ENCODE peak calls at places on chromosomes 7 and 10, in nine cellular contexts. F is uterus, M is lower lobe of right lung, G is WERI-Rb-1, L is body of pancreas, Q is pancreas, S is PC-9, U is upper lobe of right lung, V is left ventricle myocardium inferior. P is an unnamed sample.
A peak's percentile ranks its signal among the peaks of the same experiment; 100 is the strongest.

GRCh38 chr7:121046893-121047468 is 58.5 kb downstream of the CPED1 start:
- DNase-seq in V (no peak), L (no peak), Q (no peak), G (no peak), M (no peak), S (no peak), F (no peak), U (no peak), P (no peak)

GRCh38 chr10:22611425-22612111 is 102.8 kb downstream of the PIP4K2A start:
- DNase-seq in G (no peak), M (no peak), S (no peak), F (no peak), V (no peak), L (no peak), U (no peak), Q (no peak), P (no peak)

GRCh38 chr7:29924684-29925083 is 64.9 kb downstream of the SCRN1 start:
- DNase-seq in G (no peak), L (no peak), M (no peak), Q (no peak), S (no peak), V (no peak), F (no peak), U (no peak), P (no peak)

GRCh38 chr10:78690354-78691111 is 378.2 kb upstream of the ZMIZ1 start:
- DNase-seq in Q (no peak), V (no peak), M (no peak), L (no peak), G (no peak), F (no peak), S (no peak), U (no peak), P (no peak)

GRCh38 chr7:54839538-54840213 is 80.7 kb upstream of the SEC61G start:
- DNase-seq in V (peak; percentile 82), L (peak; percentile 61), G (peak; percentile 53), F (no peak), S (peak; percentile 91), M (peak; percentile 77), Q (peak; percentile 20), U (peak; percentile 86), P (no peak)

GRCh38 chr10:44587488-44588140 is 202.7 kb upstream of the CXCL12 start:
- DNase-seq in L (no peak), G (no peak), M (no peak), S (no peak), V (no peak), F (no peak), U (no peak), Q (no peak), P (no peak)

GRCh38 chr10:89279449-89279869 is 22.4 kb upstream of the IFIT2 start:
- DNase-seq in V (no peak), G (no peak), S (peak; percentile 71), U (no peak), M (no peak), F (no peak), Q (peak; percentile 11), L (peak; percentile 48), P (no peak)

GRCh38 chr7:23938937-23939552 is 229.0 kb downstream of the STK31 start:
- DNase-seq in Q (peak; percentile 13), L (peak; percentile 38), U (no peak), G (peak; percentile 59), F (no peak), S (peak; percentile 60), M (no peak), V (no peak), P (no peak)

GRCh38 chr7:64882341-64883112 is 20.5 kb upstream of the ZNF273 start:
- DNase-seq in S (no peak), V (peak; percentile 73), G (no peak), F (no peak), Q (peak; percentile 52), L (peak; percentile 84), U (peak; percentile 78), M (peak; percentile 69), P (no peak)

GRCh38 chr7:158067931-158068482 is 519.6 kb downstream of the PTPRN2 start:
- DNase-seq in M (no peak), Q (no peak), L (peak; percentile 2), U (peak; percentile 57), G (no peak), S (no peak), V (no peak), F (no peak), P (no peak)

GRCh38 chr10:73818402-73818801 is 7.0 kb upstream of the NDST2 start:
- DNase-seq in S (no peak), L (no peak), M (no peak), V (no peak), F (no peak), G (no peak), U (no peak), Q (no peak), P (no peak)
- TF ChIP-seq CTCF in S (no peak), L (no peak), M (no peak), V (no peak), F (no peak), G (peak; percentile 37), U (no peak), Q (no peak), P (no peak)

DNA sequence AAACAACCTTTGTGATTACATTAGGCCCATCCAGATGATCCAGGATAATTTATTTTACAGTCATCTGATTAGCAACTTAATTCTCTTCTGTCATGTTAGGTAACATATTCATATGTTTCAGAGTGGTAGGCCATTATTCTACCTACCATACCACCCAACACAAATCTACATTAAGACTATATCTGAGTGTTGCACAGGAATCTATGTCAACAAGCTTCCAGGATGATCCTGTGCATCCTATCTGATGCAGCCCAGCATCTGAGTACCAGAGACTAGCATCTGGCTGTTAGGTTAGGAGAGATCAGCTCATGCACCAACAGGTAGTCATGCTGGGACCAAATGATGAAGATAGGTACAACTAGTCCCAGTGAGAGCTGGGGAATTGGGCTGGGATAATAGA is 1.3 kb upstream of the DDX56 start:
- DNase-seq in U (no peak), L (no peak), Q (no peak), G (no peak), V (no peak), M (no peak), F (no peak), S (no peak), P (no peak)
- H3K4me3 ChIP-seq in U (no peak overlapping the region), L (no peak overlapping the region), Q (no peak overlapping the region), G (no peak overlapping the region), V (peak overlapping the region; percentile 95), M (no peak overlapping the region), F (no peak overlapping the region), S (peak overlapping the region; percentile 84), P (no peak overlapping the region)

GRCh38 chr7:3356173-3356572 is 55.1 kb downstream of the SDK1 start:
- DNase-seq in F (no peak), G (no peak), V (no peak), Q (no peak), M (no peak), L (peak; percentile 13), U (no peak), S (no peak), P (no peak)
- H3K36me3 ChIP-seq in F (no peaks in the 10 kb centered on the region), G (no peaks in the 10 kb centered on the region), V (no peaks in the 10 kb centered on the region), Q (no peaks in the 10 kb centered on the region), M (no peaks in the 10 kb centered on the region), L (no peaks in the 10 kb centered on the region), U (no peaks in the 10 kb centered on the region), S (no peaks in the 10 kb centered on the region), P (no peaks in the 10 kb centered on the region)

DNA sequence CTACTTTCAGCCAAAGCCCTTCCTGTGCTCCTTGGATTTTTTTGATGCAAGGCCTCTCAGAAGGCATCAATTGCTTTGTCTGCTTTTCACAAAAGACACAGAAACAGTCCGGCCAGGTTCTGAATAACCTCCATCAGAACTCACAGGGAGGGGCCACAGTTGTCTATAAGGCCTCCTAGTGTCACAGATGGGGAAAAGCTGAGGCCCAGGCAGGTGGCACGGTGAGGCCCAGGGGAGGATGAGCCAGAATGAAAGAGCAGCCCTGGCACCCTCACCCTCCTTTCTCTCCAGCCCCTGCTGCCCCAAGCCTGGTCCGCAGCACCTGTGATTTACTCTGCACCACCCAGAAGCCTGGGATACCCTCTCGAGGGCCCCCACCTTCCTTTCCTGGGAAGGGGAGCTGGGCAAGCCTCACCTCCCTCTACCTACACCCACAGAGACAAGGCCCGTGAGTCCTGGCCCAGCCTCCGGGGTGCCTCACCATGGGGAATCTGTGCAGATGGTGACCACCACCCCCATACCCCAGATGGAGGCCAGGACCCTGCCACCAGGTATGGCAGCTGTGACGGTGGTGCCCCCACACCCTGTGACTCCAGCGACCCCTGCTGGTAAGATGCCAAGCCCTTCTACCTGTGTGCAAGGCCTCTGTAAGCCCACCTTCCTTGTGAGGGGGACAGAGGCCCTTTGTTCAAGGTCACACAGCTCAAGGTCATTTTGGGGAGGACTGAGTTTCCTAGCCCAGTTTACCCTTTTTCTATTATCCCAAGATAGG is 26.2 kb upstream of the ZNF467 start:
- DNase-seq in U (no peak), L (peak; percentile 66), S (no peak), V (peak; percentile 25), G (peak; percentile 73), Q (no peak), F (no peak), M (no peak), P (no peak)
- TF ChIP-seq CTCF in U (peak; percentile 47), L (peak; percentile 43), S (peak; percentile 56), V (peak; percentile 50), G (peak; percentile 93), Q (peak; percentile 18), F (no peak), M (peak; percentile 52), P (peak; percentile 16)

GRCh38 chr7:28263622-28264266 is 83.1 kb upstream of the JAZF1 start:
- DNase-seq in Q (no peak), V (no peak), G (no peak), L (no peak), M (no peak), U (no peak), S (no peak), F (no peak), P (no peak)

GRCh38 chr7:28260969-28261368 is 80.4 kb upstream of the JAZF1 start:
- DNase-seq in G (no peak), Q (no peak), L (no peak), M (no peak), F (no peak), V (no peak), S (peak; percentile 31), U (no peak), P (no peak)

GRCh38 chr7:28258240-28258639 is 77.6 kb upstream of the JAZF1 start:
- DNase-seq in Q (no peak), U (no peak), M (no peak), F (no peak), V (no peak), G (no peak), L (no peak), S (no peak), P (no peak)
- H3K4me3 ChIP-seq in Q (no peak overlapping the region), U (no peak overlapping the region), M (no peak overlapping the region), F (no peak overlapping the region), V (no peak overlapping the region), G (no peak overlapping the region), L (no peak overlapping the region), S (no peak overlapping the region), P (no peak overlapping the region)

DNA sequence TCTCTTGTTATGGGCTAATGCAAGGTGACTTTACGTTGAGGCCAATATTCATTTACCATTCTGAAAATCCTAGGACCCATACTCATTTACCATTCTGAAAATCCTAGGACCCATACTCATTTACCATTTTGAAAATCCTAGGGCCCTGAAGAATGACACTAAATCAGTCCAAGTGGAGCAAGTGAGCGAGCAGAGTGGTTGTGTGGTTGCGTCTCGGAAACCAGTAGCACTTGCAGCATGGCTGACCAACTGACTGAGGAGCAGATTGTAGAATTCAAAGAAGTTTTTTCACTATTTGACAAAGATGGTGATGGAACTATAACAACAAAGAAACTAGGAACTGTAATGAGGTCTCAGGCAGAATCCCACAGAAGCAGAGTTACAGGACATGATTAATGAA is 6.9 kb downstream of the SAR1A start:
- DNase-seq in S (no peak), U (no peak), L (no peak), V (no peak), M (no peak), G (no peak), Q (no peak), F (no peak), P (no peak)
- H3K36me3 ChIP-seq in S (peaks cover 60% of the 10 kb centered on the region), U (peaks cover 47% of the 10 kb centered on the region), L (no peaks in the 10 kb centered on the region), V (peaks cover 33% of the 10 kb centered on the region), M (peaks cover 63% of the 10 kb centered on the region), G (peaks cover 56% of the 10 kb centered on the region), Q (peaks cover 3% of the 10 kb centered on the region), F (no peaks in the 10 kb centered on the region), P (peaks cover 7% of the 10 kb centered on the region)